ENCODE peak calls at places on chromosomes 16 and 17, in six cellular contexts. One of them, this sample, is unnamed.

GRCh38 chr16:87543436-87544191 is 50.8 kb upstream of the ZCCHC14 start:
- DNase-seq in renal cortical epithelial cell: no peak
- DNase-seq in stimulated activated CD4-positive, alpha-beta T cell treated with anti-CD3 and anti-CD28 coated beads, Interleukin-4, amount 100 ng/mL, for 4 hours: no peak
- DNase-seq in activated effector memory CD4-positive, alpha-beta T cell treated with anti-CD3 and anti-CD28 coated beads, Interleukin-2, amount 50 U/mL, for 16 hours: no peak
- DNase-seq in astrocyte of the cerebellum: no peak
- DNase-seq in smooth muscle cell of the brain vasculature: no peak
- DNase-seq in this sample: no peak

GRCh38 chr17:61338000-61338864 is 61.4 kb upstream of the TBX2 start:
- DNase-seq in renal cortical epithelial cell: peak
- DNase-seq in stimulated activated CD4-positive, alpha-beta T cell treated with anti-CD3 and anti-CD28 coated beads, Interleukin-4, amount 100 ng/mL, for 4 hours: no peak
- DNase-seq in activated effector memory CD4-positive, alpha-beta T cell treated with anti-CD3 and anti-CD28 coated beads, Interleukin-2, amount 50 U/mL, for 16 hours: no peak
- DNase-seq in astrocyte of the cerebellum: peak
- DNase-seq in smooth muscle cell of the brain vasculature: no peak
- DNase-seq in this sample: peak

GRCh38 chr16:11524098-11524760 is 62.5 kb downstream of the LITAF start:
- DNase-seq in renal cortical epithelial cell: no peak
- DNase-seq in stimulated activated CD4-positive, alpha-beta T cell treated with anti-CD3 and anti-CD28 coated beads, Interleukin-4, amount 100 ng/mL, for 4 hours: no peak
- DNase-seq in activated effector memory CD4-positive, alpha-beta T cell treated with anti-CD3 and anti-CD28 coated beads, Interleukin-2, amount 50 U/mL, for 16 hours: no peak
- DNase-seq in astrocyte of the cerebellum: no peak
- DNase-seq in smooth muscle cell of the brain vasculature: no peak
- DNase-seq in this sample: no peak

GRCh38 chr16:2278272-2278608 is 10.3 kb upstream of the RNPS1 start:
- DNase-seq in renal cortical epithelial cell: no peak
- DNase-seq in stimulated activated CD4-positive, alpha-beta T cell treated with anti-CD3 and anti-CD28 coated beads, Interleukin-4, amount 100 ng/mL, for 4 hours: no peak
- DNase-seq in activated effector memory CD4-positive, alpha-beta T cell treated with anti-CD3 and anti-CD28 coated beads, Interleukin-2, amount 50 U/mL, for 16 hours: no peak
- DNase-seq in astrocyte of the cerebellum: no peak
- DNase-seq in smooth muscle cell of the brain vasculature: no peak
- DNase-seq in this sample: no peak

GRCh38 chr17:63945851-63946439 is 13.8 kb upstream of the CD79B start:
- DNase-seq in renal cortical epithelial cell: peak
- DNase-seq in stimulated activated CD4-positive, alpha-beta T cell treated with anti-CD3 and anti-CD28 coated beads, Interleukin-4, amount 100 ng/mL, for 4 hours: no peak
- DNase-seq in activated effector memory CD4-positive, alpha-beta T cell treated with anti-CD3 and anti-CD28 coated beads, Interleukin-2, amount 50 U/mL, for 16 hours: no peak
- DNase-seq in astrocyte of the cerebellum: no peak
- DNase-seq in smooth muscle cell of the brain vasculature: no peak
- DNase-seq in this sample: no peak

GRCh38 chr16:17211797-17212196 is 259.0 kb downstream of the XYLT1 start:
- DNase-seq in renal cortical epithelial cell: no peak
- DNase-seq in stimulated activated CD4-positive, alpha-beta T cell treated with anti-CD3 and anti-CD28 coated beads, Interleukin-4, amount 100 ng/mL, for 4 hours: peak
- DNase-seq in activated effector memory CD4-positive, alpha-beta T cell treated with anti-CD3 and anti-CD28 coated beads, Interleukin-2, amount 50 U/mL, for 16 hours: peak
- DNase-seq in astrocyte of the cerebellum: no peak
- DNase-seq in smooth muscle cell of the brain vasculature: no peak
- DNase-seq in this sample: no peak

GRCh38 chr16:22638393-22639206 is 127.9 kb downstream of the NPIPB5 start:
- DNase-seq in renal cortical epithelial cell: no peak
- DNase-seq in stimulated activated CD4-positive, alpha-beta T cell treated with anti-CD3 and anti-CD28 coated beads, Interleukin-4, amount 100 ng/mL, for 4 hours: no peak
- DNase-seq in activated effector memory CD4-positive, alpha-beta T cell treated with anti-CD3 and anti-CD28 coated beads, Interleukin-2, amount 50 U/mL, for 16 hours: no peak
- DNase-seq in astrocyte of the cerebellum: no peak
- DNase-seq in smooth muscle cell of the brain vasculature: no peak
- DNase-seq in this sample: no peak

GRCh38 chr16:11133344-11133921 is 122.6 kb downstream of the SOCS1 start:
- DNase-seq in renal cortical epithelial cell: peak
- DNase-seq in stimulated activated CD4-positive, alpha-beta T cell treated with anti-CD3 and anti-CD28 coated beads, Interleukin-4, amount 100 ng/mL, for 4 hours: no peak
- DNase-seq in activated effector memory CD4-positive, alpha-beta T cell treated with anti-CD3 and anti-CD28 coated beads, Interleukin-2, amount 50 U/mL, for 16 hours: no peak
- DNase-seq in astrocyte of the cerebellum: peak
- DNase-seq in smooth muscle cell of the brain vasculature: peak
- DNase-seq in this sample: peak

This sample was measured in GOT3.